ENCODE peak calls at places on chromosome 1, in six cellular contexts. G is fibroblast of pulmonary artery, V is K562, D is lower lobe of right lung, Z is retinal pigment epithelial cell, I is cardiac muscle cell. X is an unnamed sample.

GRCh38 chr1:109769335-109770078 is 5.8 kb upstream of the EPS8L3 start:
- DNase-seq in G (peak), V (no peak), D (peak), Z (no peak), I (no peak), X (no peak)

GRCh38 chr1:23417570-23417969 is 7.0 kb downstream of the TCEA3 start:
- DNase-seq in G (no peak), V (peak), D (no peak), Z (no peak), I (peak), X (no peak)

GRCh38 chr1:37483785-37484184 is 9.4 kb downstream of the ZC3H12A start:
- DNase-seq in G (no peak), V (no peak), D (no peak), Z (no peak), I (no peak), X (no peak)

GRCh38 chr1:224175615-224176014 is 7.4 kb upstream of the DEGS1 start:
- DNase-seq in G (no peak), V (no peak), D (no peak), Z (no peak), I (peak), X (no peak)

GRCh38 chr1:217525773-217526490 is 105.0 kb downstream of the GPATCH2 start:
- DNase-seq in G (peak), V (no peak), D (no peak), Z (no peak), I (no peak), X (no peak)

GRCh38 chr1:42691157-42691498 is 8.9 kb downstream of the YBX1 start:
- DNase-seq in G (no peak), V (no peak), D (no peak), Z (no peak), I (no peak), X (no peak)

GRCh38 chr1:78831731-78832360 is 174.7 kb downstream of the ADGRL4 start:
- DNase-seq in G (peak), V (no peak), D (no peak), Z (peak), I (no peak), X (peak)

GRCh38 chr1:42942444-42942843 is 16.2 kb downstream of the SLC2A1 start:
- DNase-seq in G (no peak), V (no peak), D (no peak), Z (no peak), I (no peak), X (no peak)

GRCh38 chr1:195733826-195734225 is 874.4 kb downstream of the KCNT2 start:
- DNase-seq in G (peak), V (peak), D (no peak), Z (no peak), I (no peak), X (no peak)

GRCh38 chr1:111980684-111981083 is 8.8 kb downstream of the KCND3 start:
- DNase-seq in G (no peak), V (no peak), D (no peak), Z (no peak), I (no peak), X (no peak)

GRCh38 chr1:9324246-9325096 is 31.8 kb downstream of the SPSB1 start:
- DNase-seq in G (no peak), V (no peak), D (no peak), Z (no peak), I (no peak), X (no peak)

GRCh38 chr1:160795951-160796383 is at the start of gene LY9:
- DNase-seq in G (no peak), V (no peak), D (no peak), Z (no peak), I (no peak), X (no peak)

GRCh38 chr1:109621402-109622101 is 1.9 kb downstream of the AMPD2 start:
- DNase-seq in G (no peak), V (no peak), D (no peak), Z (no peak), I (no peak), X (no peak)

GRCh38 chr1:225565845-225566244 is 87.1 kb downstream of the ENAH start:
- DNase-seq in G (peak), V (no peak), D (no peak), Z (no peak), I (no peak), X (no peak)

GRCh38 chr1:106659490-106660244 is 396.8 kb upstream of the PRMT6 start:
- DNase-seq in G (no peak), V (no peak), D (no peak), Z (no peak), I (no peak), X (no peak)

GRCh38 chr1:230286890-230287269 is 139.3 kb downstream of the PGBD5 start:
- DNase-seq in G (no peak), V (no peak), D (peak), Z (no peak), I (no peak), X (no peak)

GRCh38 chr1:109984190-109984455 is 442 bp upstream of the AHCYL1 start:
- DNase-seq in G (peak), V (no peak), D (no peak), Z (no peak), I (no peak), X (no peak)

GRCh38 chr1:212401042-212401441 is 13.6 kb downstream of the PACC1 start:
- DNase-seq in G (no peak), V (no peak), D (no peak), Z (no peak), I (no peak), X (no peak)

GRCh38 chr1:64062941-64063581 is 140.4 kb upstream of the UBE2U start:
- DNase-seq in G (peak), V (no peak), D (no peak), Z (no peak), I (no peak), X (no peak)

GRCh38 chr1:240232548-240232947 is 140.9 kb downstream of the FMN2 start:
- DNase-seq in G (peak), V (no peak), D (no peak), Z (peak), I (no peak), X (no peak)

GRCh38 chr1:245045087-245045881 is 109.5 kb upstream of the KIF26B start:
- DNase-seq in G (peak), V (peak), D (no peak), Z (no peak), I (peak), X (peak)

GRCh38 chr1:3510136-3510955 is 55.9 kb downstream of the ARHGEF16 start:
- DNase-seq in G (no peak), V (no peak), D (no peak), Z (no peak), I (no peak), X (no peak)

GRCh38 chr1:79353224-79353623 is 346.7 kb upstream of the ADGRL4 start:
- DNase-seq in G (peak), V (peak), D (no peak), Z (no peak), I (peak), X (no peak)

GRCh38 chr1:198212675-198213074 is 55.9 kb downstream of the NEK7 start:
- DNase-seq in G (peak), V (no peak), D (no peak), Z (no peak), I (no peak), X (peak)
- TF ChIP-seq CTCF in G (no peak), V (no peak), D (no peak), Z (no peak), I (no peak), X (no peak)

GRCh38 chr1:46804027-46804889 is 5.4 kb downstream of the CYP4B1 start:
- DNase-seq in G (no peak), V (no peak), D (no peak), Z (no peak), I (no peak), X (no peak)

GRCh38 chr1:46804926-46805325 is 6.1 kb downstream of the CYP4B1 start:
- DNase-seq in G (no peak), V (no peak), D (no peak), Z (no peak), I (no peak), X (peak)

GRCh38 chr1:46807046-46807972 is 8.5 kb downstream of the CYP4B1 start:
- DNase-seq in G (no peak), V (no peak), D (no peak), Z (no peak), I (no peak), X (no peak)

GRCh38 chr1:46805755-46806154 is 6.9 kb downstream of the CYP4B1 start:
- DNase-seq in G (no peak), V (no peak), D (no peak), Z (no peak), I (no peak), X (no peak)

DNA sequence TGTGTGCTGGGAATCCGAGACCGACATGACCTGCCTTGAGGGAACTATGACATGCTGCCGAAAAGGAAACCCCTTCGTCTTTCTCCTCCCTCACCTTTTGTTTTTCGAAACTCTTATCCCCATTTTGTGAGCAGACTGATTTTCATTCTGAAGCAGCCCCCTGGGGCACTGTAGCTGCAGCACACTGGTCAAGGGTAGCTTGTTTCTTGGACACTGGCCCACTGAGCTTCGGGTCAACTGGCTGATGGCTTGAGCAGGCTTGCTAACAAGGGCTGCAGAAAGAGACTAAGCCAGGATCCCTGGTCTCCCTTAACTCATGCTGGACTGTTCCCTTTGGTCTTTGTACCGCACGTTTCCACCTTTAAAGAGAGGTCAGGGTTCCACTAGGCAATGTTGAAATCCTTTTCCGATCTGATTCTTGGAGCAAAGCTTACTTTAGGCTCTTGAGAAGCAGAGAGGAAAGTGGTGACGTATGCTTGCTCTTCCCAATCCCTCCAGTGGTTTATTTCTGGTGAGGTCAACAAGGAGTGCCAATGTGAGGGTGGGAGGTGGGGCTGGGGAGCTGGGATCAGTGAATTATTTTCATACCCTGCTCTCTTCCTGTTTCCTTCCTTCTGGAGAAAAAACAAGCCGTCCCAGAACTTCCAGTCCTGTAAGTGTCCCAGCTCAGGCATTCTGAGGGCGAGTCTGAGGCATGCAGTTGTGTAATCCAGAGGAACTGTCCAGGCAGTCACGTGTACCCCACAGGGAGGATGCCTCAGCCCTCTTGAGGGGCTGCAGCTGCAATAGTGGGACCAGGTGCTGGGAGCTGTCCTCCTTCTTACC is 7.6 kb downstream of the CYP4B1 start:
- DNase-seq in G (peak), V (no peak), D (peak), Z (no peak), I (no peak), X (peak)
- H3K4me3 ChIP-seq in G (no peak), V (no peak), D (peak), Z (no peak), I (no peak), X (no peak)

DNA sequence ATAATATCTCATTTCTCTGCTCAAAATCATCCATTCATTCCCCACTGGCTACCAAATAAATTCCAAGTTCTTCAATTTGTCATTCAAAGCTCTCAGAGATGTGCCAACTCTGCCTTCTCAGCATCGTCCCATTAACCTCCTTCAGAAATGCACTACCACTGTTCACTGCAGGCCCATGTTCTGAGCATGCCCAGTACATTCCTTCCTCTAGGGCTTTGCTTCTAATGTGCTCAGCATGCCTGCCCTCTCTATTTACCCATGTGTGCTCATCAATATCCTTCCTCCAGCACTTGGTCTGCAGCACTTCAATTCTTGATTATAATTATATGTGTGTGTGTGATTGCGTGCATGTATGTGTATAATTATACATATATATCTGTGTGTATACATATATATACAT is 36.1 kb upstream of the RGS8 start:
- DNase-seq in G (peak), V (no peak), D (no peak), Z (no peak), I (peak), X (no peak)
- TF ChIP-seq CTCF in G (peak), V (no peak), D (no peak), Z (peak), I (peak), X (peak)

GRCh38 chr1:27238032-27238431 is 3.6 kb downstream of the WDTC1 start:
- DNase-seq in G (no peak), V (no peak), D (no peak), Z (no peak), I (no peak), X (no peak)

GRCh38 chr1:27235827-27236226 is 1.4 kb downstream of the WDTC1 start:
- DNase-seq in G (peak), V (no peak), D (no peak), Z (no peak), I (no peak), X (peak)

GRCh38 chr1:27234054-27234882 is at the start of gene WDTC1:
- DNase-seq in G (peak), V (peak), D (peak), Z (peak), I (peak), X (peak)

GRCh38 chr1:27237112-27237511 is 2.7 kb downstream of the WDTC1 start:
- DNase-seq in G (no peak), V (no peak), D (no peak), Z (no peak), I (no peak), X (no peak)

DNA sequence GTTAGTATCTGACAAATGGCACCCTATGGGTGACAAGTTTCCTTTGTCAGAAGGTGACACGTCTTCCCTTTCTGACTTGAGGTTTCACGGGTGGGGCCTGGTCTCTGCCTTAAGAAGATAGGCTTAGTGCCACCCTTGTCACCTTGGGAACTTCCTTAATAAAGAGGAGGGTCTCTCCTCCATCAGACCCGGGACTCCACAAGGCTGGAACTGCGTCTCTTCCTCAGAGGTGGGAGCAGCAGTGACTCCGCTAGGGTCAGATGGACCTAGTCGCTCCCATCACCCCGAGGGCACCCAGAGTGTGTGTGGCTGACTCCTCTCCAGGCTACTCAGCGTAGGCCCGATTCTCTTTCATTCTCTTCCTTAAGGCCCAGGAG is 767 bp upstream of the WDTC1 start:
- DNase-seq in G (no peak), V (peak), D (no peak), Z (no peak), I (no peak), X (no peak)
- H3K4me3 ChIP-seq in G (peak), V (peak), D (peak), Z (peak), I (no peak), X (peak)

GRCh38 chr1:114719424-114719787 is 2.8 kb upstream of the NRAS start:
- DNase-seq in G (no peak), V (no peak), D (no peak), Z (no peak), I (no peak), X (no peak)

GRCh38 chr1:114715952-114716303 is 643 bp downstream of the NRAS start:
- DNase-seq in G (no peak), V (peak), D (no peak), Z (no peak), I (no peak), X (no peak)

GRCh38 chr1:114718661-114719423 is 2.3 kb upstream of the NRAS start:
- DNase-seq in G (peak), V (no peak), D (no peak), Z (no peak), I (no peak), X (no peak)

GRCh38 chr1:114712987-114713386 is 3.6 kb downstream of the NRAS start:
- DNase-seq in G (no peak), V (no peak), D (no peak), Z (no peak), I (no peak), X (no peak)

GRCh38 chr1:114716304-114717158 is at the start of gene NRAS:
- DNase-seq in G (peak), V (peak), D (peak), Z (peak), I (peak), X (no peak)
- TF ChIP-seq CTCF in G (no peak), V (no peak), D (no peak), Z (no peak), I (no peak), X (no peak)

DNA sequence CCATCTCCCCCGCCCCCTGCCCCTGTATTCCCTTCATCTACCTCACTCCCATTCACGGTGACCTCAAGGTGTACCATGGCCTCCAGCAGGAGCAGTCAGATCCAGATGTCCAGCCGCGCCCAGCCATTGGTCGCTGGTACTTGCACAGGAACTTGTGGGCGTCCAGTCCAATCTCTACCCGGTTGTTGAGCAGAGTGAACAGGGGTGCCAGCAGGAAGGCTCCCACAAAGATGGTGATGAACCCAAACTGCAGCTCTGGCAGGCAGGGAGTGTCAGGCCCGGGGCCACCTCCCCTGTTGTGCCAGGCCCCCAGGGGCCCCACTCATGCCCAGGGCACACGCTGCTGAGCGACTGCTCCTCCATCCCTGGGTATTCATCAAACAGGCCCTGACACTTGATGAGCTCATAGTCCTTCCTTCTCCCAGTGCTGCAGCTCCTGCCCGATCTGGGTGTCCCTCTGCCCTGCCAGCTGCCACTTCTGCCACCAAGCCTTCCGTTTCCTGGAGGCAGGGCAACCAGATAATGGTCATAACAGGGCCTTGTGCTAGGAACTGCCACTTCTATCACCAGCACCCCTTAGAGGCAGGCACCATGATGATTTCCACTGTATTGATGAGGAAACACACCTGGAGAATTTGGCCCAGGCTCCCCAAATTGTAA is 5.7 kb upstream of the ARHGEF19 start:
- DNase-seq in G (no peak), V (no peak), D (no peak), Z (no peak), I (no peak), X (no peak)
- H3K4me3 ChIP-seq in G (no peak), V (no peak), D (no peak), Z (no peak), I (no peak), X (no peak)